ENCODE peak calls at places on chromosomes 7 and 10, in seven cellular contexts. P, N, S, O, Y, Z and C are unnamed samples.

GRCh38 chr7:20454202-20454601 is 123.5 kb downstream of the ITGB8 start:
- DNase-seq in P (no peak), N (no peak), S (no peak), O (no peak), Y (no peak), Z (no peak), C (no peak)

GRCh38 chr10:127041561-127041960 is 136.3 kb downstream of the DOCK1 start:
- DNase-seq in P (no peak), N (no peak), S (peak), O (no peak), Y (no peak), Z (no peak), C (no peak)

GRCh38 chr10:70145166-70145665 is 1.3 kb downstream of the TYSND1 start:
- DNase-seq in P (no peak), N (no peak), S (no peak), O (no peak), Y (no peak), Z (no peak), C (no peak)

GRCh38 chr7:140667476-140667875 is 5.3 kb upstream of the ADCK2 start:
- DNase-seq in P (no peak), N (no peak), S (no peak), O (no peak), Y (no peak), Z (no peak), C (no peak)

GRCh38 chr7:105261689-105262088 is 127.0 kb downstream of the SRPK2 start:
- DNase-seq in P (no peak), N (no peak), S (no peak), O (no peak), Y (no peak), Z (no peak), C (no peak)

GRCh38 chr10:5625992-5626777 is 40.2 kb downstream of the ASB13 start:
- DNase-seq in P (no peak), N (no peak), S (no peak), O (no peak), Y (no peak), Z (no peak), C (no peak)

GRCh38 chr7:86653919-86654659 is 10.4 kb downstream of the GRM3 start:
- DNase-seq in P (no peak), N (no peak), S (no peak), O (no peak), Y (no peak), Z (no peak), C (no peak)

GRCh38 chr7:116101709-116102108 is 71.1 kb upstream of the TFEC start:
- DNase-seq in P (no peak), N (no peak), S (no peak), O (no peak), Y (no peak), Z (no peak), C (no peak)

GRCh38 chr7:88291401-88292173 is 15.1 kb downstream of the STEAP4 start:
- DNase-seq in P (no peak), N (no peak), S (no peak), O (no peak), Y (no peak), Z (no peak), C (no peak)

GRCh38 chr10:4546500-4546899 is 279.5 kb upstream of the AKR1E2 start:
- DNase-seq in P (no peak), N (no peak), S (peak), O (no peak), Y (no peak), Z (no peak), C (no peak)

GRCh38 chr7:42605800-42606199 is 306.1 kb downstream of the C7orf25 start:
- DNase-seq in P (no peak), N (no peak), S (no peak), O (no peak), Y (no peak), Z (no peak), C (no peak)

GRCh38 chr10:75210193-75211006 is at the start of gene VDAC2:
- DNase-seq in P (peak), N (peak), S (peak), O (peak), Y (peak), Z (peak), C (no peak)

GRCh38 chr7:156478486-156478885 is 162.1 kb upstream of the RNF32 start:
- DNase-seq in P (no peak), N (no peak), S (no peak), O (no peak), Y (no peak), Z (no peak), C (no peak)

GRCh38 chr7:471866-472639 is 47.6 kb downstream of the PDGFA start:
- DNase-seq in P (peak), N (no peak), S (no peak), O (peak), Y (no peak), Z (peak), C (no peak)

GRCh38 chr7:155603858-155604503 is 40.5 kb upstream of the RBM33 start:
- DNase-seq in P (no peak), N (no peak), S (no peak), O (no peak), Y (no peak), Z (no peak), C (no peak)

GRCh38 chr10:43816351-43817321 is 168.0 kb upstream of the ZNF32 start:
- DNase-seq in P (no peak), N (peak), S (no peak), O (no peak), Y (peak), Z (no peak), C (no peak)

GRCh38 chr10:60524541-60524940 is 134.9 kb upstream of the ANK3 start:
- DNase-seq in P (no peak), N (no peak), S (no peak), O (no peak), Y (no peak), Z (no peak), C (no peak)

GRCh38 chr10:129768437-129769355 is 195.4 kb downstream of the EBF3 start:
- DNase-seq in P (peak), N (no peak), S (no peak), O (no peak), Y (no peak), Z (no peak), C (no peak)

GRCh38 chr7:137003071-137003470 is 134.6 kb downstream of the CHRM2 start:
- DNase-seq in P (no peak), N (no peak), S (no peak), O (no peak), Y (no peak), Z (no peak), C (no peak)

GRCh38 chr10:30417301-30417700 is 16.7 kb upstream of the MAP3K8 start:
- DNase-seq in P (no peak), N (no peak), S (no peak), O (no peak), Y (no peak), Z (no peak), C (no peak)

GRCh38 chr10:8230887-8231286 is 176.4 kb downstream of the GATA3 start:
- DNase-seq in P (no peak), N (no peak), S (no peak), O (no peak), Y (no peak), Z (no peak), C (no peak)

GRCh38 chr7:108459922-108460551 is 3.8 kb upstream of the NRCAM start:
- DNase-seq in P (no peak), N (peak), S (peak), O (peak), Y (no peak), Z (peak), C (no peak)

GRCh38 chr10:132630156-132630555 is 92.6 kb downstream of the INPP5A start:
- DNase-seq in P (no peak), N (no peak), S (no peak), O (no peak), Y (no peak), Z (no peak), C (no peak)

GRCh38 chr10:74928742-74929191 is 102.4 kb downstream of the KAT6B start:
- DNase-seq in P (no peak), N (no peak), S (no peak), O (no peak), Y (no peak), Z (no peak), C (no peak)

GRCh38 chr10:48279081-48279751 is 4.7 kb upstream of the FRMPD2 start:
- DNase-seq in P (no peak), N (no peak), S (no peak), O (no peak), Y (peak), Z (no peak), C (no peak)

GRCh38 chr7:106347229-106347833 is 62.5 kb upstream of the NAMPT start:
- DNase-seq in P (no peak), N (no peak), S (no peak), O (no peak), Y (no peak), Z (no peak), C (no peak)

GRCh38 chr10:102269017-102269416 is 23.7 kb downstream of the GBF1 start:
- DNase-seq in P (no peak), N (no peak), S (no peak), O (no peak), Y (no peak), Z (no peak), C (no peak)

GRCh38 chr7:135245226-135245625 is 11.6 kb downstream of the STRA8 start:
- DNase-seq in P (no peak), N (no peak), S (no peak), O (no peak), Y (no peak), Z (no peak), C (no peak)

GRCh38 chr7:99643464-99643863 is 26.7 kb downstream of the ZSCAN25 start:
- DNase-seq in P (no peak), N (no peak), S (no peak), O (no peak), Y (no peak), Z (no peak), C (no peak)

GRCh38 chr10:103696411-103697145 is 158.8 kb downstream of the SH3PXD2A start:
- DNase-seq in P (peak), N (peak), S (peak), O (peak), Y (no peak), Z (no peak), C (peak)

GRCh38 chr7:50981743-50982142 is 199.0 kb upstream of the GRB10 start:
- DNase-seq in P (no peak), N (no peak), S (no peak), O (no peak), Y (no peak), Z (no peak), C (no peak)
- TF ChIP-seq CTCF in P (peak), N (peak), S (no peak), O (peak), Y (no peak), Z (no peak), C (peak)

DNA sequence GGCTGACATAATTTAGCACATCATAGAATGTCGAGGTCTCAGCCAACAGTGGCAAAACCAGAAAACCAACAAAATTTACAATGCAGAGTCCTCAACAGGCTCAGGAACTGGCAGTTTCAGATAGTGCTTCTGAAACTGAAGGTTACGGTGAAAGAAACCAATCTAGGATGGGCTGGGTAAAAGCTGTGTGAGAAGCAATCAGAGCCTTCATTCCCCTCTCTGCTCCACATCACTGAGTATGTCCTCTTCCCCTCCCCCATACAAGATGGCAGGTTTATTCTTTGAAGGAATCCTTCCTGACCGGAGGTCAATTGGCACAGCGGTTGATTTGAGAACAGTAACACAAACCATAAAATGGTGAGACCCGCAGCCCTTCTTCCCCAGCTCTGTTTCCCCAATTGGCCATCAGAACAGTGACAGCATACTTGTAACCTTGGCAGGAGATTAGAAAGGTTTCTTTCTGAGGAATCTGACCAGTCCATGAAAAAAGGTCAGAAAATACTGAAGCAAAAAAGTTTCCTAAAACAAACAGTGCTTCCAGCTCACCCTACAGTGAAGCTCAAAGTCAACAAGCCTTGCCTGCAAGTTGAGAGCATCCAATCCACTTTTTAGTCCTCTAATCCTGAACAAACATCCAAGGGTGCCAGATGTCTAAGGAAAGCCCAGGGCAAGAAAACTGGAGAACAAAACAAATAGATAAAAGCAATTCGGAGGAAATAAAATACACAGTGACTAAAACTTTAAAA is 53.9 kb upstream of the IL6 start:
- DNase-seq in P (no peak), N (no peak), S (no peak), O (no peak), Y (peak), Z (peak), C (peak)
- TF ChIP-seq SIN3A in P (no peak), N (no peak), S (no peak), O (no peak), Y (no peak), Z (no peak), C (no peak)

GRCh38 chr10:20041931-20042330 is 225.7 kb downstream of the PLXDC2 start:
- DNase-seq in P (no peak), N (no peak), S (no peak), O (no peak), Y (no peak), Z (no peak), C (no peak)
- TF ChIP-seq CTCF in P (no peak), N (no peak), S (no peak), O (no peak), Y (no peak), Z (no peak), C (no peak)

GRCh38 chr10:99403674-99404073 is 26.8 kb downstream of the GOT1 start:
- DNase-seq in P (no peak), N (no peak), S (no peak), O (no peak), Y (no peak), Z (no peak), C (no peak)
- TF ChIP-seq SIN3A in P (no peak), N (no peak), S (no peak), O (no peak), Y (no peak), Z (no peak), C (no peak)